ENCODE peak calls at places on chromosomes 11 and 22, in eight cellular contexts. L is aorta; Y is CD4-positive, alpha-beta memory T cell; P is brain microvascular endothelial cell; H is tibial artery; B is dorsolateral prefrontal cortex; Z is neuronal stem cell; M is coronary artery. A is an unnamed sample.

GRCh38 chr11:134120921-134121526 is 52.2 kb downstream of the JAM3 start:
- DNase-seq in L (peak; percentile 55), Y (no peak), P (peak; percentile 27), H (peak; percentile 28), B (peak; percentile 84), Z (no peak), M (no peak), A (peak; percentile 22)

GRCh38 chr11:134343646-134344045 is 11.9 kb downstream of the GLB1L2 start:
- DNase-seq in L (no peak), Y (no peak), P (no peak), H (no peak), B (no peak), Z (no peak), M (no peak), A (no peak)

GRCh38 chr22:41831383-41831782 is 1.5 kb upstream of the SREBF2 start:
- DNase-seq in L (peak; percentile 59), Y (no peak), P (no peak), H (peak; percentile 26), B (no peak), Z (no peak), M (no peak), A (peak; percentile 51)

GRCh38 chr11:116946414-116946813 is 109.0 kb upstream of the APOA1 start:
- DNase-seq in L (no peak), Y (no peak), P (peak; percentile 43), H (no peak), B (no peak), Z (no peak), M (no peak), A (no peak)

GRCh38 chr11:78576549-78577097 is 2.0 kb upstream of the NARS2 start:
- DNase-seq in L (no peak), Y (no peak), P (no peak), H (no peak), B (no peak), Z (no peak), M (no peak), A (no peak)

GRCh38 chr11:116906479-116906878 is 69.1 kb upstream of the APOA1 start:
- DNase-seq in L (no peak), Y (no peak), P (no peak), H (no peak), B (no peak), Z (no peak), M (no peak), A (no peak)

GRCh38 chr11:14894657-14895598 is 2.9 kb upstream of the CYP2R1 start:
- DNase-seq in L (peak; percentile 72), Y (no peak), P (no peak), H (peak; percentile 67), B (no peak), Z (no peak), M (no peak), A (peak; percentile 73)

GRCh38 chr22:47063071-47063509 is 300.6 kb downstream of the TBC1D22A start:
- DNase-seq in L (no peak), Y (no peak), P (no peak), H (no peak), B (no peak), Z (no peak), M (peak; percentile 59), A (no peak)

GRCh38 chr22:35430897-35431322 is 31.0 kb downstream of the MCM5 start:
- DNase-seq in L (peak; percentile 94), Y (peak; percentile 54), P (peak; percentile 88), H (peak; percentile 80), B (peak; percentile 78), Z (peak; percentile 73), M (peak; percentile 84), A (peak; percentile 91)
- H3K27ac ChIP-seq in L (no peak overlapping the region), Y (no peak overlapping the region), P (peak overlapping the region; percentile 46), H (no peak overlapping the region), B (no peak overlapping the region), Z (no peak overlapping the region), M (peak overlapping the region; percentile 33), A (no peak overlapping the region)

GRCh38 chr11:76025068-76025467 is 181.2 kb downstream of the WNT11 start:
- DNase-seq in L (no peak), Y (no peak), P (peak; percentile 84), H (no peak), B (no peak), Z (no peak), M (no peak), A (no peak)
- H3K27ac ChIP-seq in L (no peak overlapping the region), Y (no peak overlapping the region), P (peak overlapping the region; percentile 77), H (no peak overlapping the region), B (no peak overlapping the region), Z (no peak overlapping the region), M (no peak overlapping the region), A (no peak overlapping the region)

DNA sequence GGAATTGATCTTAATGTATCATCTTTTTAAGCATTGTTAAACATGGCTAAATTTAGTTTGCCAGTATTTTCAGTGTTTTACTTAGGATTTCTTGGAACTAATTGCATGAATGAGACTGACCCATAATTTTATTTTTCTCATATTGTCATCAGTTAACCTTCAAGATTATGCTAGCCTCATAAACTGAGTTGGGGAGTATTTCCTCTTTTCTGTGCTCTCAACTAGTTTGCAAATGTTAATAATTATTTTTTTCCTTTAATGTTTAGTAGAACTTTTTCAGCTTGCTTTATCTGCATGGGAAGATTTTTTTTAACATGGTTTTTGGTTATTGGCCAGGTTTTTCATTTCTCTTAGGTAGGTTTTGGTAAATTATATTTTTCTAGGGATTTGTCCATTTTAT is 235.4 kb upstream of the SESN3 start:
- DNase-seq in L (no peak), Y (no peak), P (no peak), H (no peak), B (no peak), Z (no peak), M (no peak), A (no peak)
- H3K27ac ChIP-seq in L (no peak overlapping the region), Y (no peak overlapping the region), P (no peak overlapping the region), H (no peak overlapping the region), B (no peak overlapping the region), Z (no peak overlapping the region), M (no peak overlapping the region), A (no peak overlapping the region)

GRCh38 chr11:10522921-10523320 is 18.1 kb downstream of the RNF141 start:
- DNase-seq in L (no peak), Y (no peak), P (no peak), H (no peak), B (no peak), Z (no peak), M (no peak), A (no peak)
- H3K27ac ChIP-seq in L (peak overlapping the region; percentile 84), Y (no peak overlapping the region), P (no peak overlapping the region), H (peak overlapping the region; percentile 60), B (peak overlapping the region; percentile 92), Z (no peak overlapping the region), M (peak overlapping the region; percentile 31), A (no peak overlapping the region)

GRCh38 chr22:49691256-49691655 is 136.4 kb downstream of the BRD1 start:
- DNase-seq in L (no peak), Y (no peak), P (no peak), H (no peak), B (no peak), Z (no peak), M (no peak), A (no peak)

GRCh38 chr22:49694462-49695260 is 133.0 kb downstream of the BRD1 start:
- DNase-seq in L (no peak), Y (no peak), P (no peak), H (no peak), B (no peak), Z (no peak), M (peak; percentile 60), A (no peak)

GRCh38 chr22:49693416-49693815 is 134.3 kb downstream of the BRD1 start:
- DNase-seq in L (no peak), Y (no peak), P (no peak), H (no peak), B (no peak), Z (no peak), M (peak; percentile 43), A (no peak)

GRCh38 chr22:49693848-49694247 is 133.8 kb downstream of the BRD1 start:
- DNase-seq in L (no peak), Y (no peak), P (no peak), H (no peak), B (no peak), Z (no peak), M (no peak), A (no peak)

GRCh38 chr22:49692499-49693225 is 135.0 kb downstream of the BRD1 start:
- DNase-seq in L (no peak), Y (no peak), P (no peak), H (no peak), B (no peak), Z (no peak), M (peak; percentile 67), A (peak; percentile 12)
- H3K27ac ChIP-seq in L (no peak overlapping the region), Y (no peak overlapping the region), P (no peak overlapping the region), H (no peak overlapping the region), B (no peak overlapping the region), Z (no peak overlapping the region), M (no peak overlapping the region), A (no peak overlapping the region)

GRCh38 chr11:131894615-131895544 is 524.5 kb downstream of the NTM start:
- DNase-seq in L (no peak), Y (no peak), P (no peak), H (no peak), B (no peak), Z (no peak), M (no peak), A (no peak)

GRCh38 chr11:131897976-131898375 is 527.6 kb downstream of the NTM start:
- DNase-seq in L (no peak), Y (no peak), P (peak; percentile 82), H (no peak), B (no peak), Z (no peak), M (no peak), A (no peak)

GRCh38 chr11:131895865-131896264 is 525.5 kb downstream of the NTM start:
- DNase-seq in L (no peak), Y (no peak), P (no peak), H (no peak), B (no peak), Z (no peak), M (no peak), A (no peak)

GRCh38 chr11:131898872-131899400 is 528.5 kb downstream of the NTM start:
- DNase-seq in L (no peak), Y (no peak), P (no peak), H (no peak), B (no peak), Z (no peak), M (no peak), A (no peak)

DNA sequence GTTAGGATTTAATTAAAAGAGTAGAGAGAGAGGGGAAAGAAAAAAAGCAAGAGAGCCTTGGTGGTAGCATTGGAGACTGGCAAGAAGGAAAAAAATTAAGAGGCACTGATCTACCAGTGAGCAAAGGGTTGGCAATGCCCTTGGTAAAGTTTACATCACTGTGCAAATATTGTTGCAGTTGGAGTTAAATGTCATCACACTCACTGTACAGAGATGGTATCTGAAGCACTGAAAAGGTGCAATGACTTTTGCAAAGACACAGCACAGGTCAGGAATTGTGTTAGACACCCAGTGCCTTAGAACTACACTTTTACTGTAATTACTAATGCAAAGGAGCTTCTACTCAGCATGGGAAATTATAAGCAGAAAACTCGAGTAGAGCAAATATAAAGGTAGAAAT is 526.8 kb downstream of the NTM start:
- DNase-seq in L (no peak), Y (no peak), P (no peak), H (no peak), B (no peak), Z (no peak), M (no peak), A (no peak)
- H3K27ac ChIP-seq in L (no peak overlapping the region), Y (no peak overlapping the region), P (peak overlapping the region; percentile 94), H (no peak overlapping the region), B (no peak overlapping the region), Z (no peak overlapping the region), M (no peak overlapping the region), A (no peak overlapping the region)